ENCODE peak calls at places on chromosomes 1 and 21, in four cellular contexts. One of them, this sample, is unnamed.

GRCh38 chr1:165296205-165296604 is 60.3 kb downstream of the LMX1A start:
- DNase-seq in K562: no peak
- DNase-seq in HepG2: no peak
- DNase-seq in H1: no peak
- DNase-seq in this sample: no peak

GRCh38 chr21:26945916-26946315 is 21.0 kb downstream of the ADAMTS5 start:
- DNase-seq in K562: no peak
- DNase-seq in HepG2: no peak
- DNase-seq in H1: no peak
- DNase-seq in this sample: no peak

GRCh38 chr21:43191521-43191920 is 22.7 kb downstream of the CRYAA start:
- DNase-seq in K562: no peak
- DNase-seq in HepG2: no peak
- DNase-seq in H1: no peak
- DNase-seq in this sample: peak

GRCh38 chr21:45098867-45099266 is 24.5 kb downstream of the ADARB1 start:
- DNase-seq in K562: peak
- DNase-seq in HepG2: peak
- DNase-seq in H1: no peak
- DNase-seq in this sample: no peak

GRCh38 chr1:187067160-187067559 is 238.4 kb downstream of the PLA2G4A start:
- DNase-seq in K562: no peak
- DNase-seq in HepG2: no peak
- DNase-seq in H1: no peak
- DNase-seq in this sample: no peak

GRCh38 chr1:200869753-200870391 is 2.9 kb upstream of the GPR25 start:
- DNase-seq in K562: no peak
- DNase-seq in HepG2: no peak
- DNase-seq in H1: no peak
- DNase-seq in this sample: no peak

GRCh38 chr1:155938220-155938627 is 3.2 kb upstream of the RXFP4 start:
- DNase-seq in K562: peak
- DNase-seq in HepG2: peak
- DNase-seq in H1: no peak
- DNase-seq in this sample: no peak

GRCh38 chr1:32925360-32926142 is 24.4 kb upstream of the TMEM54 start:
- DNase-seq in K562: no peak
- DNase-seq in HepG2: peak
- DNase-seq in H1: peak
- DNase-seq in this sample: peak

GRCh38 chr1:156491151-156491949 is 9.2 kb downstream of the MEF2D start:
- DNase-seq in K562: peak
- DNase-seq in HepG2: no peak
- DNase-seq in H1: no peak
- DNase-seq in this sample: no peak

GRCh38 chr1:154386643-154387352 is 18.3 kb upstream of the IL6R start:
- DNase-seq in K562: peak
- DNase-seq in HepG2: peak
- DNase-seq in H1: no peak
- DNase-seq in this sample: no peak

GRCh38 chr21:36246080-36246631 is 73.8 kb upstream of the MORC3 start:
- DNase-seq in K562: no peak
- DNase-seq in HepG2: no peak
- DNase-seq in H1: no peak
- DNase-seq in this sample: no peak

GRCh38 chr1:28115267-28115666 is 26.9 kb upstream of the EYA3 start:
- DNase-seq in K562: peak
- DNase-seq in HepG2: no peak
- DNase-seq in H1: no peak
- DNase-seq in this sample: no peak

GRCh38 chr1:172781513-172782140 is 122.7 kb downstream of the FASLG start:
- DNase-seq in K562: no peak
- DNase-seq in HepG2: no peak
- DNase-seq in H1: no peak
- DNase-seq in this sample: no peak

GRCh38 chr1:227131193-227131592 is 187.1 kb downstream of the CDC42BPA start:
- DNase-seq in K562: peak
- DNase-seq in HepG2: peak
- DNase-seq in H1: no peak
- DNase-seq in this sample: no peak

GRCh38 chr1:77227383-77227782 is 8.2 kb upstream of the PIGK start:
- DNase-seq in K562: no peak
- DNase-seq in HepG2: no peak
- DNase-seq in H1: no peak
- DNase-seq in this sample: no peak

GRCh38 chr1:151616505-151616849 is 4.6 kb downstream of the SNX27 start:
- DNase-seq in K562: no peak
- DNase-seq in HepG2: no peak
- DNase-seq in H1: no peak
- DNase-seq in this sample: no peak

GRCh38 chr1:157399984-157400382 is 152.3 kb downstream of the FCRL5 start:
- DNase-seq in K562: peak
- DNase-seq in HepG2: peak
- DNase-seq in H1: no peak
- DNase-seq in this sample: no peak

GRCh38 chr1:38578444-38578951 is 281.1 kb downstream of the RRAGC start:
- DNase-seq in K562: no peak
- DNase-seq in HepG2: no peak
- DNase-seq in H1: no peak
- DNase-seq in this sample: peak

GRCh38 chr1:38076038-38076437 is 29.4 kb upstream of the POU3F1 start:
- DNase-seq in K562: peak
- DNase-seq in HepG2: no peak
- DNase-seq in H1: no peak
- DNase-seq in this sample: peak

GRCh38 chr1:230773396-230774033 is 26.3 kb downstream of the CAPN9 start:
- DNase-seq in K562: no peak
- DNase-seq in HepG2: no peak
- DNase-seq in H1: no peak
- DNase-seq in this sample: no peak

GRCh38 chr1:210259496-210259895 is 26.9 kb downstream of the SERTAD4 start:
- DNase-seq in K562: no peak
- DNase-seq in HepG2: no peak
- DNase-seq in H1: no peak
- DNase-seq in this sample: no peak

GRCh38 chr1:147078606-147079399 is 93.5 kb downstream of the PRKAB2 start:
- DNase-seq in K562: no peak
- DNase-seq in HepG2: no peak
- DNase-seq in H1: no peak
- DNase-seq in this sample: no peak

GRCh38 chr1:83505148-83505547 is 493.8 kb downstream of the TTLL7 start:
- DNase-seq in K562: no peak
- DNase-seq in HepG2: no peak
- DNase-seq in H1: no peak
- DNase-seq in this sample: no peak

GRCh38 chr1:3590145-3590768 is 21.1 kb downstream of the MEGF6 start:
- DNase-seq in K562: no peak
- DNase-seq in HepG2: no peak
- DNase-seq in H1: no peak
- DNase-seq in this sample: no peak

GRCh38 chr1:157156058-157156541 is 17.9 kb upstream of the ETV3 start:
- DNase-seq in K562: peak
- DNase-seq in HepG2: peak
- DNase-seq in H1: peak
- DNase-seq in this sample: peak

GRCh38 chr21:46160563-46161179 is 5.3 kb upstream of the FTCD start:
- DNase-seq in K562: no peak
- DNase-seq in HepG2: no peak
- DNase-seq in H1: no peak
- DNase-seq in this sample: no peak

GRCh38 chr1:24062221-24062620 is 49.7 kb downstream of the MYOM3 start:
- DNase-seq in K562: no peak
- DNase-seq in HepG2: no peak
- DNase-seq in H1: no peak
- DNase-seq in this sample: no peak

GRCh38 chr1:109254621-109255096 is 5.3 kb downstream of the CELSR2 start:
- DNase-seq in K562: peak
- DNase-seq in HepG2: no peak
- DNase-seq in H1: no peak
- DNase-seq in this sample: no peak

GRCh38 chr1:175656416-175656815 is 87.0 kb downstream of the TNR start:
- DNase-seq in K562: no peak
- DNase-seq in HepG2: no peak
- DNase-seq in H1: no peak
- DNase-seq in this sample: no peak

GRCh38 chr1:64183380-64183984 is 19.9 kb upstream of the UBE2U start:
- DNase-seq in K562: no peak
- DNase-seq in HepG2: no peak
- DNase-seq in H1: no peak
- DNase-seq in this sample: peak

DNA sequence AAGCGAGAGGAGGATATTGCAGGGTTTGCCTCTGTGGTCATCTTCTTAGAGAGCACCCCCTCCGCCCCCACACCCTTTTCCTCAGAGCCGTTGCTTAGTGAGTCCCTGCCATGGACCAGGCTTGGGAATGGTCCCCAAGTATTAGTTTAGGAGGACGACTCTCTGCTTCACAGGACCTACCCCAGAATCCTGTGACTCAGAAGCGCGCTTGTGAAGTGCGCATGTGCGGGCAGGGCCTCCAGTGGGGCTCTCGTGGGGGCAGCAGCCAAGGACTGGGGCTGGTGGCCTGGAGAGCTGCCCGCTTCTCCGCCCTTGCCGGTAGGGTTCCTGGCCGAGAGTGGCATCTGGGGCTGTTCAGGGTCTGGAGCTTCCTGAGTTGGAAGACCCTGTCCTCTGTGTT is 37.3 kb upstream of the HMGN1 start:
- DNase-seq in K562: no peak
- DNase-seq in HepG2: peak
- DNase-seq in H1: no peak
- DNase-seq in this sample: no peak
- TF ChIP-seq ATF2 in K562: no peak
- TF ChIP-seq ATF2 in HepG2: no peak
- TF ChIP-seq ATF2 in H1: no peak
- TF ChIP-seq ATF2 in this sample: no peak

GRCh38 chr1:26190373-26190987 is at the start of gene CATSPER4:
- DNase-seq in K562: peak
- DNase-seq in HepG2: peak
- DNase-seq in H1: peak
- DNase-seq in this sample: peak
- TF ChIP-seq CTCF in K562: peak
- TF ChIP-seq CTCF in HepG2: peak
- TF ChIP-seq CTCF in H1: peak
- TF ChIP-seq CTCF in this sample: peak

GRCh38 chr21:39022035-39022900 is 161.0 kb downstream of the PSMG1 start:
- DNase-seq in K562: no peak
- DNase-seq in HepG2: no peak
- DNase-seq in H1: no peak
- DNase-seq in this sample: no peak

GRCh38 chr21:39024538-39024937 is 158.7 kb downstream of the PSMG1 start:
- DNase-seq in K562: no peak
- DNase-seq in HepG2: no peak
- DNase-seq in H1: no peak
- DNase-seq in this sample: no peak

GRCh38 chr21:39025198-39025597 is 158.1 kb downstream of the PSMG1 start:
- DNase-seq in K562: no peak
- DNase-seq in HepG2: no peak
- DNase-seq in H1: no peak
- DNase-seq in this sample: no peak

GRCh38 chr21:39021475-39021832 is 161.8 kb downstream of the PSMG1 start:
- DNase-seq in K562: no peak
- DNase-seq in HepG2: no peak
- DNase-seq in H1: no peak
- DNase-seq in this sample: no peak

DNA sequence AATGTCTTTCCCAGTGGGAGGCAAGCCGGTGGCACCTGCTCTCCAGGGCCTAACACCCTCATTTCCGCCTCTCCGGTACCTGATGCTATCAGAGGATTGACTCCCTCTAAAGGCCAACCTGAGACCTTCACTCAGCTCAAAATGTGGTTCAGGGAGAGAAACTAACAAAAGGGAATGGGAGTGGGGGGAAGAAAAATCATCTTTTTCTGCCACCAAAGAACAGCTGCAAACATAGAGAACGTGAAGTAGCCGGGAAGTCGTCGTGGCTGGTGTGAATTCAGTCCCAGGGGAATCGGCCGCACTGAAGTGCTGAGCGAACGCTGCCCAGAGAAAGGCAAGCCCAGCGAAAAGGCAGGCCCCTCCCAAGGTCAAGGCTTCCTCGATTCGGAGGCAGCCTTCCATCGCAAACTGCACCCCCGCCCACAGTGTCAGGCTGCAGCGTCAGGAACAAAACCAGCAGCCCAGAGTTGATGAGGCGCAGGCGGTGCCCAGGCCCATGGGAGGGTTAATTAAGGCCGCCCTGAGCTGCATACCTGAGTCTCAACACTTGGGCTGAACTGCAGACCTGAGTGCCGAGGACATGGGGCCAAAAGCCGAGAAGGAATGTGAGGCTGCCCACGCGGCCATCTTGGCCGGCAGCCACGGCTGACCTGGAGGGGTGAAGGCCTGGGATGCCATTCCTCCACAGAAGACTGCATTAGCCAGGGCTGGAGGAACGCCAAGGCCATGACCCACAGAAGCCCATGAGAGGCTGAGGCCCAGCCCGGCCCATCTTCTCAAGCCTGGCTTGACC is 160.2 kb downstream of the PSMG1 start:
- DNase-seq in K562: peak
- DNase-seq in HepG2: peak
- DNase-seq in H1: no peak
- DNase-seq in this sample: no peak
- TF ChIP-seq ATF2 in K562: no peak
- TF ChIP-seq ATF2 in HepG2: no peak
- TF ChIP-seq ATF2 in H1: no peak
- TF ChIP-seq ATF2 in this sample: no peak

GRCh38 chr21:34133392-34133791 is 60.0 kb downstream of the MRPS6 start:
- DNase-seq in K562: no peak
- DNase-seq in HepG2: no peak
- DNase-seq in H1: no peak
- DNase-seq in this sample: no peak

GRCh38 chr21:34132202-34132601 is 58.8 kb downstream of the MRPS6 start:
- DNase-seq in K562: no peak
- DNase-seq in HepG2: no peak
- DNase-seq in H1: no peak
- DNase-seq in this sample: no peak

GRCh38 chr21:34135330-34135729 is 62.0 kb downstream of the MRPS6 start:
- DNase-seq in K562: no peak
- DNase-seq in HepG2: no peak
- DNase-seq in H1: no peak
- DNase-seq in this sample: no peak

GRCh38 chr21:34132905-34133304 is 59.5 kb downstream of the MRPS6 start:
- DNase-seq in K562: no peak
- DNase-seq in HepG2: no peak
- DNase-seq in H1: no peak
- DNase-seq in this sample: no peak

DNA sequence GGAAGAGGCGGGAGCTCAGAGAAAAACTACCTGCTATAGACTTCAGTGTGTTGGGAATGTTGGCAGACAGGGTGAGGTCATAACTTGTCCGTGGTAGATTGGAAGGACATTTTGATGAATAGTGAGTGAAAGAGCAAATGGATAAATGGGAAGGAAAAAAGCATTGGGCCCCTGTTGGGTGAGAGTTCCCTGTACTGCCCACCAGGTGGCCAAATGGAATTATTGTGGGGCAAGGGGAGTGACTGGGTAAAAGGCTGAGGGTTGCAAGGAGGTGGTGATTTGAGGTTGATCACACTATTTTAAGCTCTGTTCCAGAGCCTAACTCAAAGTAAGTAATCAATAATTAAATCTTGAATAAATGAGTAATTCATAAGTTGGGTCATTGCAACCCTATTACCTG is 60.4 kb downstream of the MRPS6 start:
- DNase-seq in K562: no peak
- DNase-seq in HepG2: no peak
- DNase-seq in H1: no peak
- DNase-seq in this sample: no peak
- TF ChIP-seq CTCF in K562: peak
- TF ChIP-seq CTCF in HepG2: no peak
- TF ChIP-seq CTCF in H1: peak
- TF ChIP-seq CTCF in this sample: peak